ENCODE peak calls at places on chromosomes 2 and 18, in four cellular contexts. U is activated CD4-positive, alpha-beta T cell treated with anti-CD3 and anti-CD28 coated beads, Interleukin-2, amount 10 ng/mL, durations not matched to agents 24 days and 14 days; G is T-helper 2 cell; A is mucosa of descending colon. Z is an unnamed sample.

GRCh38 chr2:82124629-82125028 is 1820.1 kb upstream of the LRRTM1 start:
- DNase-seq in A (no peak), U (no peak), G (no peak), Z (no peak)

GRCh38 chr2:176075476-176075875 is 8.3 kb downstream of the EVX2 start:
- DNase-seq in U (no peak), A (no peak), G (no peak), Z (no peak)

GRCh38 chr2:115200016-115200415 is 757.6 kb downstream of the DPP10 start:
- DNase-seq in U (no peak), G (no peak), A (no peak), Z (no peak)

GRCh38 chr18:58118510-58118909 is 74.5 kb downstream of the NEDD4L start:
- DNase-seq in G (no peak), U (no peak), A (no peak), Z (no peak)

GRCh38 chr2:42243297-42243696 is 74.1 kb downstream of the EML4 start:
- DNase-seq in G (no peak), U (no peak), A (no peak), Z (no peak)

GRCh38 chr2:96533292-96534073 is 3.1 kb upstream of the ARID5A start:
- DNase-seq in U (peak), G (no peak), A (peak), Z (peak)

GRCh38 chr2:131153529-131153928 is 48.4 kb downstream of the PLEKHB2 start:
- DNase-seq in A (no peak), G (no peak), U (no peak), Z (no peak)

GRCh38 chr2:72205546-72205863 is 57.8 kb upstream of the CYP26B1 start:
- DNase-seq in U (no peak), A (peak), G (no peak), Z (no peak)

GRCh38 chr18:78998350-78999055 is 18.9 kb downstream of the SALL3 start:
- DNase-seq in G (no peak), U (no peak), A (no peak), Z (no peak)

GRCh38 chr2:118246726-118247125 is 158.5 kb downstream of the INSIG2 start:
- DNase-seq in G (no peak), U (no peak), A (no peak), Z (no peak)

GRCh38 chr2:127121776-127122176 is 14.8 kb upstream of the BIN1 start:
- DNase-seq in A (no peak), U (no peak), G (no peak), Z (no peak)

Z was measured in body of pancreas.